ENCODE peak calls at places on chromosomes 13 and 19, in four cellular contexts. One of them, this sample, is unnamed.

GRCh38 chr13:40159736-40160135 is 504.3 kb downstream of the COG6 start:
- DNase-seq in central memory CD4-positive, alpha-beta T cell: no peak
- DNase-seq in fibroblast of the conjunctiva: no peak
- DNase-seq in dorsolateral prefrontal cortex: no peak
- DNase-seq in this sample: no peak

GRCh38 chr19:42198676-42199439 is 18.6 kb downstream of the DEDD2 start:
- DNase-seq in dorsolateral prefrontal cortex: no peak
- DNase-seq in central memory CD4-positive, alpha-beta T cell: peak; percentile 85
- DNase-seq in fibroblast of the conjunctiva: no peak
- DNase-seq in this sample: peak; percentile 85

GRCh38 chr13:77555246-77555645 is 19.7 kb downstream of the SCEL start:
- DNase-seq in central memory CD4-positive, alpha-beta T cell: no peak
- DNase-seq in dorsolateral prefrontal cortex: no peak
- DNase-seq in fibroblast of the conjunctiva: no peak
- DNase-seq in this sample: no peak

GRCh38 chr13:91406619-91407018 is 8.2 kb downstream of the GPC5 start:
- DNase-seq in fibroblast of the conjunctiva: peak; percentile 3
- DNase-seq in dorsolateral prefrontal cortex: no peak
- DNase-seq in central memory CD4-positive, alpha-beta T cell: peak; percentile 14
- DNase-seq in this sample: peak; percentile 20

GRCh38 chr19:44626067-44626624 is 12.8 kb downstream of the IGSF23 start:
- DNase-seq in central memory CD4-positive, alpha-beta T cell: no peak
- DNase-seq in fibroblast of the conjunctiva: peak; percentile 57
- DNase-seq in dorsolateral prefrontal cortex: no peak
- DNase-seq in this sample: no peak

GRCh38 chr13:21528616-21529015 is 69.5 kb upstream of the ZDHHC20 start:
- DNase-seq in central memory CD4-positive, alpha-beta T cell: no peak
- DNase-seq in dorsolateral prefrontal cortex: no peak
- DNase-seq in fibroblast of the conjunctiva: no peak
- DNase-seq in this sample: no peak

GRCh38 chr19:13839938-13840750 is 36.8 kb upstream of the NANOS3 start:
- DNase-seq in fibroblast of the conjunctiva: no peak
- DNase-seq in central memory CD4-positive, alpha-beta T cell: peak; percentile 50
- DNase-seq in dorsolateral prefrontal cortex: no peak
- DNase-seq in this sample: peak; percentile 64

GRCh38 chr19:49818691-49819331 is 722 bp downstream of the MED25 start:
- DNase-seq in fibroblast of the conjunctiva: no peak
- DNase-seq in dorsolateral prefrontal cortex: no peak
- DNase-seq in central memory CD4-positive, alpha-beta T cell: no peak
- DNase-seq in this sample: no peak

GRCh38 chr19:43574424-43575155 is 737 bp downstream of the XRCC1 start:
- DNase-seq in central memory CD4-positive, alpha-beta T cell: no peak
- DNase-seq in dorsolateral prefrontal cortex: no peak
- DNase-seq in fibroblast of the conjunctiva: no peak
- DNase-seq in this sample: no peak

GRCh38 chr13:93169980-93170379 is 56.6 kb upstream of the GPC6 start:
- DNase-seq in dorsolateral prefrontal cortex: no peak
- DNase-seq in fibroblast of the conjunctiva: no peak
- DNase-seq in central memory CD4-positive, alpha-beta T cell: no peak
- DNase-seq in this sample: no peak

GRCh38 chr19:31347828-31348314 is 1.4 kb downstream of the TSHZ3 start:
- DNase-seq in dorsolateral prefrontal cortex: no peak
- DNase-seq in central memory CD4-positive, alpha-beta T cell: no peak
- DNase-seq in fibroblast of the conjunctiva: no peak
- DNase-seq in this sample: no peak

GRCh38 chr19:48568345-48568886 is 16.4 kb downstream of the SULT2B1 start:
- DNase-seq in fibroblast of the conjunctiva: peak; percentile 88
- DNase-seq in dorsolateral prefrontal cortex: peak; percentile 66
- DNase-seq in central memory CD4-positive, alpha-beta T cell: no peak
- DNase-seq in this sample: no peak